ENCODE peak calls at places on chromosomes 1 and 21, in six cellular contexts. C, L, K, A, E and O are unnamed samples.

GRCh38 chr1:78722521-78722920 is 72.9 kb downstream of the IFI44 start:
- DNase-seq in C (no peak), K (no peak), L (no peak), A (no peak), E (no peak), O (no peak)

GRCh38 chr21:42731264-42732032 is 78.0 kb downstream of the PDE9A start:
- DNase-seq in E (no peak), A (no peak), K (no peak), L (no peak), C (no peak), O (no peak)

GRCh38 chr1:167777253-167777618 is 55.5 kb downstream of the MPZL1 start:
- DNase-seq in K (no peak), E (no peak), C (no peak), A (no peak), L (no peak), O (no peak)

GRCh38 chr1:151858030-151858746 is 4.7 kb upstream of the THEM5 start:
- DNase-seq in E (no peak), A (no peak), L (no peak), K (no peak), C (no peak), O (no peak)

GRCh38 chr1:23843644-23844043 is 18.4 kb upstream of the HMGCL start:
- DNase-seq in L (no peak), C (no peak), E (no peak), A (no peak), K (no peak), O (no peak)

GRCh38 chr1:113912594-113913311 is 7.6 kb downstream of the DCLRE1B start:
- DNase-seq in A (peak; percentile 96), C (no peak), E (no peak), K (no peak), L (no peak), O (no peak)

GRCh38 chr1:50644447-50645105 is 221.3 kb upstream of the DMRTA2 start:
- DNase-seq in A (no peak), C (no peak), E (no peak), K (no peak), L (no peak), O (no peak)

GRCh38 chr1:7527733-7528045 is 243.4 kb upstream of the VAMP3 start:
- DNase-seq in L (no peak), K (no peak), C (no peak), E (no peak), A (no peak), O (no peak)

GRCh38 chr1:54405894-54406293 is 300 bp downstream of the SSBP3 start:
- DNase-seq in C (no peak), K (no peak), A (peak; percentile 35), L (peak; percentile 62), E (no peak), O (no peak)

GRCh38 chr21:26840912-26841311 is 4.3 kb downstream of the ADAMTS1 start:
- DNase-seq in C (no peak), A (peak; percentile 82), E (no peak), K (no peak), L (no peak), O (peak; percentile 9)